ENCODE peak calls at places on chromosomes 11 and 22, in four cellular contexts. V, C, E and S are unnamed samples.

GRCh38 chr11:2484576-2485125 is 39.8 kb downstream of the KCNQ1 start:
- DNase-seq in V (no peak), C (no peak), E (no peak), S (no peak)

GRCh38 chr11:75380716-75381420 is 18.4 kb upstream of the RPS3 start:
- DNase-seq in C (no peak), V (no peak), E (no peak), S (no peak)

GRCh38 chr11:11740081-11740702 is 101.6 kb upstream of the USP47 start:
- DNase-seq in C (no peak), V (peak), E (no peak), S (no peak)

GRCh38 chr11:111886032-111886431 is 6.7 kb downstream of the CFAP68 start:
- DNase-seq in V (no peak), E (no peak), C (no peak), S (no peak)

GRCh38 chr11:122592641-122593040 is 62.9 kb upstream of the UBASH3B start:
- DNase-seq in C (no peak), V (no peak), E (no peak), S (no peak)

GRCh38 chr11:84407091-84407490 is 1120.9 kb upstream of the CCDC90B start:
- DNase-seq in E (no peak), C (no peak), V (no peak), S (no peak)

GRCh38 chr22:20463324-20464095 is 25.9 kb upstream of the SCARF2 start:
- DNase-seq in E (no peak), C (no peak), V (no peak), S (no peak)

GRCh38 chr22:23180893-23181762 is 819 bp downstream of the BCR start:
- DNase-seq in C (no peak), E (no peak), V (peak), S (no peak)

GRCh38 chr11:64713781-64714363 is 9.1 kb downstream of the NRXN2 start:
- DNase-seq in V (peak), E (no peak), C (no peak), S (no peak)

GRCh38 chr11:119343726-119344125 is 2.8 kb downstream of the MFRP start:
- DNase-seq in E (no peak), C (no peak), V (no peak), S (no peak)

GRCh38 chr22:19287076-19287724 is 4.3 kb downstream of the CLTCL1 start:
- DNase-seq in C (no peak), V (no peak), E (no peak), S (peak)

GRCh38 chr11:78742430-78742829 is 167.8 kb upstream of the NARS2 start:
- DNase-seq in C (peak), V (no peak), E (no peak), S (no peak)

DNA sequence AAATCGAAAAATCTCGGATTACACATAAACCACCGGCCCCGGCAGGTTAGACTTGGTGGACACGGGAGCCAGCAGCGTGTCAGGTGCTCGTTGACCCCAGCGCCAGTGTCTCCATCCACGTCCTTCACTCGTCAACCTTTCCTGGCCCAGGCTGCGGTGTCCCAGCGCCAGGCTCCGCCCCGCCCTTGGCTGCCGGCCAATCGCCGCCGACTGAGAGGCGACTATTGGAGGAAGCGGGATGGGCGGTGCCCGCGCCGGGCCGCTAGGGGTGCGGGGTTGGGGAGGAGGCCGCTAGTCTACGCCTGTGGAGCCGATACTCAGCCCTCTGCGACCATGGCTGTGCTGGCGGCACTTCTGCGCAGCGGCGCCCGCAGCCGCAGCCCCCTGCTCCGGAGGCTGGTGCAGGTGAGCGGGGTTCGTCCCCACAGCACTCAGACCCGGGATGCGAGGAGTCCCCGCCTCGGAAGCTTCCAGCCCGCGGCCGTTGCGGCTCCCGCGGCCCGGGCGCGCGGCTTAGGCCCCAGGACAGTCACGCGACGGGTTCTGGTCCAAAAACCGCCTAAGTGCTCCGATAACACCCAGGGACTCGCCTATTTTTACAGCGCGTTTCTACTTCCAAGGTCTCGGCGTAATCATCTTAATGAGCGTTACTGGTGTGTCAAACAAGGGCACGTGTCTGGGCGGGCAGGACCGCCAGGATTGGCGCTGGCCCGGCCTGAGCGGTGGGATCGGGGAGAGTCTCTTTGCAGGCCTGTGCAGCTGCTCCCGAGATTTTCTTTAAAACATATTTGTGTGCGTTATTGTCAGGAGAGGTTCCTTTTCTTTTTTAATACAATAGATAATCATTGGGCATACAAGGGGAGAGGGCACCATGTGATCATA is at the start of gene ACAT1:
- DNase-seq in C (peak), V (peak), E (peak), S (peak)
- TF ChIP-seq CTCF in C (peak), V (no peak), E (peak), S (peak)

DNA sequence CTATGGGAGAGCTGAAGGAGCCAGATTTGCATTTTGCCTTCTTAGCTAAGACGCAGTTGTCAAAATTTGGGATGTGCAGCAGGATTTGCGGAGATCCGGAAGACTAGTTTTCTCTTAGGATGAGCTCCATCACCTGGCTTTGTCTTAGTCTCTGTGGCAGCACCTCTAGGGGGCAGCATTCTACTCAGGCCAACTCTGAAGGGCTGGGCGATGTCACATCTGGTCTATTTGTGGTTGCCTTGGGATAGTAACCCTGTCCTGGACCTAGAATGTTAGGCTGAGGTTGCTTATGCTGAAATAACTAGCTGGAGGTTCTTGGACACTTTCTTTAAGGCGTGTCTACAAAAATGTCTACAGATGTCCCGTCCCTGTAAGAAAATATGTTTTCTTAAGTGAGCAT is 116.2 kb downstream of the FAT3 start:
- DNase-seq in C (no peak), E (no peak), V (no peak), S (peak)
- TF ChIP-seq CTCF in C (no peak), E (peak), V (no peak), S (peak)

GRCh38 chr22:37726240-37726887 is 29.5 kb downstream of the TRIOBP start:
- DNase-seq in C (no peak), V (no peak), E (no peak), S (no peak)
- TF ChIP-seq CTCF in C (no peak), V (no peak), E (no peak), S (peak)

GRCh38 chr22:38291201-38291777 is 18.5 kb upstream of the TMEM184B start:
- DNase-seq in E (no peak), V (no peak), C (no peak), S (no peak)
- TF ChIP-seq CTCF in E (no peak), V (no peak), C (no peak), S (no peak)

GRCh38 chr11:18171377-18172000 is 1.1 kb upstream of the MRGPRX4 start:
- DNase-seq in V (peak), E (peak), C (no peak), S (peak)
- TF ChIP-seq CTCF in V (peak), E (peak), C (no peak), S (peak)

DNA sequence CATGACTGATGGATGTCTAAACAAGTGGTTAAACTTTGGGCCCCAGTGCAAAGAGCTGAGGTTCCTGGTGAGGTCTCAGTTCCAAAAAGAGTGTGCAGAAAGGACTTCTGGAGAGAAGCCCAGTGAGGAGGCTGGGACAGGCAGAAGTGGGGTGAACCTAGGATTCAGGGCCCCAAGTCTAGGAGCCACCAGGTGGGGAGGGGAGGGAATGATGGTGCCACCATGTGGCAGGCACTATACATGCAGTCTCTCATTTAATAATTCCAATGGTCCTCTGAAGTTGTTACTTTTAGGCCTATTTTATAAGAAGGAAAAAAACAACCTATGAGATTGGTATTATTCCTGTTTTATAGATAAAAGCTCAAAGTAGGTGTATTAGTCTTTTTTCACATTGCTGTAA is 102.0 kb downstream of the INSC start:
- DNase-seq in V (no peak), C (no peak), E (no peak), S (no peak)
- TF ChIP-seq CTCF in V (peak), C (no peak), E (peak), S (peak)

GRCh38 chr11:117410861-117411725 is 83.4 kb downstream of the CEP164 start:
- DNase-seq in V (no peak), E (no peak), C (no peak), S (no peak)

GRCh38 chr11:117410238-117410637 is 82.6 kb downstream of the CEP164 start:
- DNase-seq in E (no peak), V (no peak), C (no peak), S (no peak)

GRCh38 chr11:117409511-117409910 is 81.9 kb downstream of the CEP164 start:
- DNase-seq in C (no peak), V (no peak), E (no peak), S (no peak)

GRCh38 chr11:117407016-117407415 is 79.4 kb downstream of the CEP164 start:
- DNase-seq in C (no peak), E (no peak), V (no peak), S (no peak)

DNA sequence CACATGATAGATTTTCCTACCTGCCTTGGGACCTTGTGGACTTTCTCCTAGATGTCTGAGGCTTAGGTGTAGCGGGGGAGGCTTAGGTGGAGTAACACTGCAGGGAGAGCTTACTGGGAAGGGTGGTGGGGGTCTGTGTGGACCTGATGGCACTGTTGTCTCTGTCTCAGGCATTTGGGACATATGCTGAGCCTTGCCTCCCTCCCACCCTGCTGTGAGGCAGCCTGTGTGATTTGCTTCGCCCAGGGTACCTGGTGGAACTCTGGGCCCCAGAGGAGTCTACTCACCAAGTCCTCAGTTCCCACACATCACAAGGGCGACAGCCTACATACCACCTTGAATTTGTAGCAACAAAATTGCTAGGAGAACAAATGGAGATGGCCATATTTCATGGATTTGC is 80.7 kb downstream of the CEP164 start:
- DNase-seq in E (no peak), C (no peak), V (no peak), S (no peak)
- TF ChIP-seq CTCF in E (no peak), C (no peak), V (no peak), S (no peak)

GRCh38 chr11:103920933-103921332 is 115.5 kb upstream of the DDI1 start:
- DNase-seq in E (no peak), V (no peak), C (no peak), S (no peak)
- TF ChIP-seq CTCF in E (no peak), V (no peak), C (no peak), S (no peak)

GRCh38 chr11:72222907-72223614 is 1.5 kb upstream of the INPPL1 start:
- DNase-seq in V (peak), E (peak), C (peak), S (peak)
- TF ChIP-seq CTCF in V (no peak), E (no peak), C (peak), S (peak)

DNA sequence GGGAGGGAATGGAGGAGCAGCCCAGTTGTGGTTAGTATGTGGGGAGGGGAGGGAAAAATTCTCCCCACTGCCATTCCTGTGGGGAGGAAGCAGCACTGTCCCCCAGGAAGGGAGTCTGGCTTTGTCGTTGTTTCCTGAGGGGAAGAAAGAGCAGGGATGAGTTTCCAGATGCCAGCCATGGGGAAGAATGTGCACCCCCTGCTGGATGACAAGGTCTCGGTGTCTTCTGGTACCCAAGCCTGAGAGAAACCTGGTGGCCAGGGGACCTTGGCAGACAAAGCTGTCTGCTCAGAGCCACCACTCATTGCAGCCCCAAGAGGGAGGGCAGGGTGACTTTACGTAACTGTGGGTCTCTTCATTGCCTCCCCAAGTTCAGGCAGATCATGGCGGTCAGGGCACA is 81.3 kb upstream of the CD82 start:
- DNase-seq in V (peak), C (no peak), E (peak), S (no peak)
- TF ChIP-seq CTCF in V (peak), C (no peak), E (peak), S (peak)